ENCODE peak calls at places on chromosomes 13 and 19, in five cellular contexts. U, A, Z, X and I are unnamed samples.

GRCh38 chr19:5345895-5346386 is 5.3 kb upstream of the PTPRS start:
- DNase-seq in U (peak), A (no peak), Z (no peak), X (no peak), I (peak)

GRCh38 chr19:679418-680286 is 3.5 kb downstream of the FSTL3 start:
- DNase-seq in U (no peak), A (no peak), Z (no peak), X (peak), I (peak)

GRCh38 chr13:113125506-113126264 is 3.1 kb downstream of the F10 start:
- DNase-seq in U (no peak), A (no peak), Z (no peak), X (no peak), I (no peak)

GRCh38 chr13:42968906-42969305 is 23.1 kb downstream of the EPSTI1 start:
- DNase-seq in U (no peak), A (peak), Z (no peak), X (no peak), I (no peak)

GRCh38 chr19:15812059-15812722 is 3.3 kb downstream of the OR10H1 start:
- DNase-seq in U (no peak), A (no peak), Z (no peak), X (no peak), I (no peak)

GRCh38 chr13:78675112-78675511 is 16.2 kb upstream of the OBI1 start:
- DNase-seq in U (no peak), A (no peak), Z (no peak), X (no peak), I (no peak)

GRCh38 chr13:50334092-50334778 is 319.0 kb downstream of the KCNRG start:
- DNase-seq in U (no peak), A (no peak), Z (no peak), X (no peak), I (no peak)

GRCh38 chr19:42831221-42832019 is 48.1 kb downstream of the PSG1 start:
- DNase-seq in U (no peak), A (no peak), Z (no peak), X (no peak), I (peak)

GRCh38 chr13:27012482-27013197 is 159.0 kb downstream of the USP12 start:
- DNase-seq in U (no peak), A (no peak), Z (no peak), X (no peak), I (no peak)

GRCh38 chr19:54271106-54271505 is 9.8 kb downstream of the LILRB2 start:
- DNase-seq in U (no peak), A (no peak), Z (no peak), X (no peak), I (peak)